ENCODE peak calls at places on chromosomes 11 and 22, in four cellular contexts. U is ascending aorta, L is adrenal gland, B is AG10803. I is an unnamed sample.
A peak's percentile ranks its signal among the peaks of the same experiment; 100 is the strongest.

GRCh38 chr22:44901301-44901700 is 108.5 kb downstream of the PHF21B start:
- DNase-seq in U (no peak), B (no peak), L (no peak), I (peak; percentile 19)

GRCh38 chr22:24428751-24429410 is 1.5 kb downstream of the ADORA2A start:
- DNase-seq in U (no peak), L (no peak), B (no peak), I (no peak)

GRCh38 chr11:13033760-13034533 is 24.8 kb downstream of the RASSF10 start:
- DNase-seq in B (no peak), U (no peak), L (no peak), I (no peak)

GRCh38 chr11:5696210-5696609 is 6.6 kb downstream of the TRIM22 start:
- DNase-seq in B (peak; percentile 16), L (no peak), U (no peak), I (peak; percentile 73)

GRCh38 chr11:96130061-96130460 is 206.2 kb upstream of the MTMR2 start:
- DNase-seq in U (no peak), L (no peak), B (no peak), I (no peak)

GRCh38 chr11:35893796-35894475 is 49.9 kb upstream of the LDLRAD3 start:
- DNase-seq in B (peak; percentile 11), L (no peak), U (no peak), I (peak; percentile 43)

GRCh38 chr11:6608011-6608410 is 4.0 kb downstream of the TAF10 start:
- DNase-seq in B (no peak), U (no peak), L (peak; percentile 13), I (no peak)

GRCh38 chr11:69799582-69799981 is 19.6 kb downstream of the FGF3 start:
- DNase-seq in U (no peak), B (no peak), L (no peak), I (peak; percentile 8)

GRCh38 chr11:19970944-19971343 is 189.3 kb downstream of the DBX1 start:
- DNase-seq in L (no peak), U (no peak), B (no peak), I (no peak)

GRCh38 chr22:46054091-46054877 is 77.3 kb upstream of the WNT7B start:
- DNase-seq in L (peak; percentile 85), B (peak; percentile 88), U (peak; percentile 15), I (peak; percentile 82)

GRCh38 chr11:29336727-29337212 is 680.1 kb downstream of the KCNA4 start:
- DNase-seq in B (peak; percentile 77), U (no peak), L (no peak), I (peak; percentile 46)

GRCh38 chr22:38313384-38313955 is 3.8 kb downstream of the CSNK1E start:
- DNase-seq in U (no peak), B (peak; percentile 90), L (peak; percentile 77), I (peak; percentile 99)

GRCh38 chr11:1388763-1389102 is 1.0 kb upstream of the BRSK2 start:
- DNase-seq in L (no peak), B (no peak), U (no peak), I (no peak)

GRCh38 chr11:27427183-27427980 is 45.2 kb downstream of the LGR4 start:
- DNase-seq in L (no peak), U (no peak), B (peak; percentile 55), I (no peak)

GRCh38 chr11:29616611-29617010 is 400.2 kb downstream of the KCNA4 start:
- DNase-seq in B (peak; percentile 92), L (no peak), U (no peak), I (no peak)

GRCh38 chr22:20429254-20430100 is 8.1 kb downstream of the SCARF2 start:
- DNase-seq in B (no peak), U (no peak), L (peak; percentile 43), I (no peak)

GRCh38 chr11:34656062-34656720 is 35.3 kb downstream of the EHF start:
- DNase-seq in L (no peak), B (peak; percentile 11), U (no peak), I (no peak)

GRCh38 chr22:49528420-49528720 is 299.3 kb downstream of the BRD1 start:
- DNase-seq in L (no peak), B (no peak), U (no peak), I (no peak)

GRCh38 chr11:113838005-113838404 is 37.4 kb downstream of the USP28 start:
- DNase-seq in L (no peak), U (no peak), B (no peak), I (no peak)
- TF ChIP-seq CTCF in L (no peak), U (no peak), B (no peak), I (no peak)

DNA sequence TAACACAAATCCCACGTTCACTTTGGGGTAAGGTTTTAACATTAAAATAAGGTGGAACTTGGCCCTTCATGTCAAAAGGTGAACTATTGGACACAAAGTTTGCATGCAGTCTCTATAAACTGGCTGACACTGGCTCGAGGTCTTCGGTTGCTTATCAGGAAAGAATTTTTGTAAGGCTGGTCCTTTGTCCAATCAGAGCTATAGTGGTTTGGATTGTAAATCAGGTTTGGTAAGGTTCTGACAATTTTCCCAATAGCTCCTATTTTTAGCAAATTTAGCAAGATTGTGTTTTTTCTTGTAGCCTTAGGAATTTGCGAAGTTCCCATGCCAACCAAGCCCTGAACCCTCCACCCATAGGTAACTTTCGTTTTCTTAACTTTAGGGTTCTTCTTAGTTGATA is 17.6 kb upstream of the MED17 start:
- DNase-seq in L (no peak), B (no peak), U (no peak), I (no peak)
- H3K4me3 ChIP-seq in L (no peak overlapping the region), B (no peak overlapping the region), U (no peak overlapping the region), I (no peak overlapping the region)

GRCh38 chr11:8831861-8832260 is 79.1 kb upstream of the AKIP1 start:
- DNase-seq in L (no peak), B (no peak), U (no peak), I (no peak)

GRCh38 chr11:8830641-8831040 is 80.3 kb upstream of the AKIP1 start:
- DNase-seq in L (no peak), U (no peak), B (no peak), I (no peak)

GRCh38 chr11:8832571-8833260 is 78.3 kb upstream of the AKIP1 start:
- DNase-seq in B (peak; percentile 93), U (no peak), L (no peak), I (peak; percentile 93)

GRCh38 chr11:8833568-8834275 is 77.3 kb upstream of the AKIP1 start:
- DNase-seq in B (peak; percentile 73), L (no peak), U (no peak), I (peak; percentile 79)

GRCh38 chr11:8834379-8834778 is 76.6 kb upstream of the AKIP1 start:
- DNase-seq in B (peak; percentile 29), U (no peak), L (no peak), I (peak; percentile 54)
- TF ChIP-seq CTCF in B (no peak), U (no peak), L (no peak), I (peak; percentile 26)

GRCh38 chr11:3854660-3854976 is 846 bp upstream of the STIM1 start:
- DNase-seq in L (no peak), B (no peak), U (no peak), I (no peak)
- H3K4me3 ChIP-seq in L (no peak overlapping the region), B (peak overlapping the region; percentile 9), U (peak overlapping the region; percentile 96), I (peak overlapping the region; percentile 7)